ENCODE peak calls at places on chromosomes 2 and 18, in seven cellular contexts. One of them, this sample, is unnamed.
A peak's percentile ranks its signal among the peaks of the same experiment; 100 is the strongest.

GRCh38 chr2:226172314-226172713 is 627.3 kb downstream of the IRS1 start:
- DNase-seq in lung: no peak
- DNase-seq in Peyer's patch: no peak
- DNase-seq in heart right ventricle: no peak
- DNase-seq in brain microvascular endothelial cell: no peak
- DNase-seq in HepG2: no peak
- DNase-seq in endodermal cell: no peak
- DNase-seq in this sample: no peak

GRCh38 chr2:141392517-141393213 is 738.2 kb downstream of the LRP1B start:
- DNase-seq in lung: no peak
- DNase-seq in Peyer's patch: no peak
- DNase-seq in heart right ventricle: no peak
- DNase-seq in brain microvascular endothelial cell: peak; percentile 78
- DNase-seq in HepG2: peak; percentile 42
- DNase-seq in endodermal cell: no peak
- DNase-seq in this sample: peak; percentile 5

GRCh38 chr2:240604291-240604938 is 17.9 kb downstream of the CAPN10 start:
- DNase-seq in lung: peak; percentile 85
- DNase-seq in Peyer's patch: no peak
- DNase-seq in heart right ventricle: peak; percentile 79
- DNase-seq in brain microvascular endothelial cell: peak; percentile 31
- DNase-seq in HepG2: peak; percentile 96
- DNase-seq in endodermal cell: peak; percentile 89
- DNase-seq in this sample: peak; percentile 61

GRCh38 chr2:241560883-241561474 is 2.4 kb downstream of the BOK start:
- DNase-seq in lung: no peak
- DNase-seq in Peyer's patch: no peak
- DNase-seq in heart right ventricle: no peak
- DNase-seq in brain microvascular endothelial cell: peak; percentile 23
- DNase-seq in HepG2: no peak
- DNase-seq in endodermal cell: peak; percentile 49
- DNase-seq in this sample: no peak

GRCh38 chr2:46849741-46850474 is 65.7 kb downstream of the MCFD2 start:
- DNase-seq in lung: peak; percentile 48
- DNase-seq in Peyer's patch: no peak
- DNase-seq in heart right ventricle: peak; percentile 69
- DNase-seq in brain microvascular endothelial cell: peak; percentile 95
- DNase-seq in HepG2: no peak
- DNase-seq in endodermal cell: no peak
- DNase-seq in this sample: peak; percentile 98

GRCh38 chr2:142777742-142778141 is 99.7 kb upstream of the KYNU start:
- DNase-seq in lung: no peak
- DNase-seq in Peyer's patch: no peak
- DNase-seq in heart right ventricle: no peak
- DNase-seq in brain microvascular endothelial cell: no peak
- DNase-seq in HepG2: no peak
- DNase-seq in endodermal cell: peak; percentile 52
- DNase-seq in this sample: no peak

GRCh38 chr2:171409436-171409971 is 24.3 kb downstream of the METTL8 start:
- DNase-seq in lung: no peak
- DNase-seq in Peyer's patch: no peak
- DNase-seq in heart right ventricle: no peak
- DNase-seq in brain microvascular endothelial cell: no peak
- DNase-seq in HepG2: no peak
- DNase-seq in endodermal cell: peak; percentile 70
- DNase-seq in this sample: no peak

GRCh38 chr18:13811993-13812392 is 12.0 kb upstream of the MC5R start:
- DNase-seq in lung: no peak
- DNase-seq in Peyer's patch: no peak
- DNase-seq in heart right ventricle: no peak
- DNase-seq in brain microvascular endothelial cell: no peak
- DNase-seq in HepG2: peak; percentile 10
- DNase-seq in endodermal cell: peak; percentile 67
- DNase-seq in this sample: no peak

GRCh38 chr2:20574930-20575329 is 76.0 kb downstream of the HS1BP3 start:
- DNase-seq in lung: no peak
- DNase-seq in Peyer's patch: no peak
- DNase-seq in heart right ventricle: no peak
- DNase-seq in brain microvascular endothelial cell: no peak
- DNase-seq in HepG2: no peak
- DNase-seq in endodermal cell: no peak
- DNase-seq in this sample: no peak

GRCh38 chr18:7754725-7755181 is 187.6 kb downstream of the PTPRM start:
- DNase-seq in lung: no peak
- DNase-seq in Peyer's patch: no peak
- DNase-seq in heart right ventricle: peak; percentile 21
- DNase-seq in brain microvascular endothelial cell: peak; percentile 30
- DNase-seq in HepG2: peak; percentile 94
- DNase-seq in endodermal cell: peak; percentile 49
- DNase-seq in this sample: no peak

GRCh38 chr2:65231892-65232477 is 4.4 kb downstream of the ACTR2 start:
- DNase-seq in lung: no peak
- DNase-seq in Peyer's patch: no peak
- DNase-seq in heart right ventricle: no peak
- DNase-seq in brain microvascular endothelial cell: peak; percentile 76
- DNase-seq in HepG2: no peak
- DNase-seq in endodermal cell: no peak
- DNase-seq in this sample: peak; percentile 62

GRCh38 chr2:191041418-191042161 is 27.6 kb upstream of the STAT1 start:
- DNase-seq in lung: peak; percentile 69
- DNase-seq in Peyer's patch: no peak
- DNase-seq in heart right ventricle: no peak
- DNase-seq in brain microvascular endothelial cell: peak; percentile 24
- DNase-seq in HepG2: peak; percentile 86
- DNase-seq in endodermal cell: peak; percentile 86
- DNase-seq in this sample: peak; percentile 77

GRCh38 chr2:99865818-99866676 is 276.3 kb downstream of the AFF3 start:
- DNase-seq in lung: no peak
- DNase-seq in Peyer's patch: no peak
- DNase-seq in heart right ventricle: no peak
- DNase-seq in brain microvascular endothelial cell: peak; percentile 86
- DNase-seq in HepG2: no peak
- DNase-seq in endodermal cell: no peak
- DNase-seq in this sample: peak; percentile 49

GRCh38 chr2:29502452-29502851 is 387.2 kb downstream of the CLIP4 start:
- DNase-seq in lung: no peak
- DNase-seq in Peyer's patch: no peak
- DNase-seq in heart right ventricle: no peak
- DNase-seq in brain microvascular endothelial cell: no peak
- DNase-seq in HepG2: no peak
- DNase-seq in endodermal cell: no peak
- DNase-seq in this sample: peak; percentile 50

GRCh38 chr2:196291873-196292800 is 120.8 kb upstream of the STK17B start:
- DNase-seq in lung: peak; percentile 65
- DNase-seq in Peyer's patch: peak; percentile 36
- DNase-seq in heart right ventricle: no peak
- DNase-seq in brain microvascular endothelial cell: no peak
- DNase-seq in HepG2: peak; percentile 12
- DNase-seq in endodermal cell: no peak
- DNase-seq in this sample: no peak

GRCh38 chr2:191360918-191361317 is 115.7 kb downstream of the MYO1B start:
- DNase-seq in lung: no peak
- DNase-seq in Peyer's patch: no peak
- DNase-seq in heart right ventricle: no peak
- DNase-seq in brain microvascular endothelial cell: no peak
- DNase-seq in HepG2: no peak
- DNase-seq in endodermal cell: no peak
- DNase-seq in this sample: no peak

GRCh38 chr18:32750328-32750727 is 22.5 kb downstream of the KLHL14 start:
- DNase-seq in lung: no peak
- DNase-seq in Peyer's patch: no peak
- DNase-seq in heart right ventricle: no peak
- DNase-seq in brain microvascular endothelial cell: no peak
- DNase-seq in HepG2: no peak
- DNase-seq in endodermal cell: no peak
- DNase-seq in this sample: no peak

GRCh38 chr2:179440642-179441251 is 176.1 kb upstream of the SESTD1 start:
- DNase-seq in lung: no peak
- DNase-seq in Peyer's patch: no peak
- DNase-seq in heart right ventricle: no peak
- DNase-seq in brain microvascular endothelial cell: no peak
- DNase-seq in HepG2: peak; percentile 34
- DNase-seq in endodermal cell: no peak
- DNase-seq in this sample: peak; percentile 60

GRCh38 chr2:207133862-207134519 is 31.8 kb downstream of the KLF7 start:
- DNase-seq in lung: peak; percentile 76
- DNase-seq in Peyer's patch: no peak
- DNase-seq in heart right ventricle: peak; percentile 56
- DNase-seq in brain microvascular endothelial cell: peak; percentile 73
- DNase-seq in HepG2: no peak
- DNase-seq in endodermal cell: no peak
- DNase-seq in this sample: peak; percentile 99

GRCh38 chr2:235508371-235509160 is 14.7 kb downstream of the AGAP1 start:
- DNase-seq in lung: no peak
- DNase-seq in Peyer's patch: no peak
- DNase-seq in heart right ventricle: no peak
- DNase-seq in brain microvascular endothelial cell: no peak
- DNase-seq in HepG2: no peak
- DNase-seq in endodermal cell: peak; percentile 30
- DNase-seq in this sample: no peak

GRCh38 chr2:240236217-240237111 is 96.0 kb upstream of the OTOS start:
- DNase-seq in lung: no peak
- DNase-seq in Peyer's patch: no peak
- DNase-seq in heart right ventricle: peak; percentile 81
- DNase-seq in brain microvascular endothelial cell: no peak
- DNase-seq in HepG2: no peak
- DNase-seq in endodermal cell: peak; percentile 66
- DNase-seq in this sample: no peak

GRCh38 chr2:3264010-3264744 is 113.4 kb downstream of the EIPR1 start:
- DNase-seq in lung: no peak
- DNase-seq in Peyer's patch: peak; percentile 13
- DNase-seq in heart right ventricle: no peak
- DNase-seq in brain microvascular endothelial cell: no peak
- DNase-seq in HepG2: no peak
- DNase-seq in endodermal cell: no peak
- DNase-seq in this sample: no peak

GRCh38 chr2:205129531-205129930 is 552.8 kb upstream of the NRP2 start:
- DNase-seq in lung: no peak
- DNase-seq in Peyer's patch: no peak
- DNase-seq in heart right ventricle: no peak
- DNase-seq in brain microvascular endothelial cell: no peak
- DNase-seq in HepG2: no peak
- DNase-seq in endodermal cell: no peak
- DNase-seq in this sample: no peak

GRCh38 chr2:29920631-29921559 is 491 bp downstream of the ALK start:
- DNase-seq in lung: no peak
- DNase-seq in Peyer's patch: no peak
- DNase-seq in heart right ventricle: no peak
- DNase-seq in brain microvascular endothelial cell: no peak
- DNase-seq in HepG2: no peak
- DNase-seq in endodermal cell: peak; percentile 79
- DNase-seq in this sample: no peak

DNA sequence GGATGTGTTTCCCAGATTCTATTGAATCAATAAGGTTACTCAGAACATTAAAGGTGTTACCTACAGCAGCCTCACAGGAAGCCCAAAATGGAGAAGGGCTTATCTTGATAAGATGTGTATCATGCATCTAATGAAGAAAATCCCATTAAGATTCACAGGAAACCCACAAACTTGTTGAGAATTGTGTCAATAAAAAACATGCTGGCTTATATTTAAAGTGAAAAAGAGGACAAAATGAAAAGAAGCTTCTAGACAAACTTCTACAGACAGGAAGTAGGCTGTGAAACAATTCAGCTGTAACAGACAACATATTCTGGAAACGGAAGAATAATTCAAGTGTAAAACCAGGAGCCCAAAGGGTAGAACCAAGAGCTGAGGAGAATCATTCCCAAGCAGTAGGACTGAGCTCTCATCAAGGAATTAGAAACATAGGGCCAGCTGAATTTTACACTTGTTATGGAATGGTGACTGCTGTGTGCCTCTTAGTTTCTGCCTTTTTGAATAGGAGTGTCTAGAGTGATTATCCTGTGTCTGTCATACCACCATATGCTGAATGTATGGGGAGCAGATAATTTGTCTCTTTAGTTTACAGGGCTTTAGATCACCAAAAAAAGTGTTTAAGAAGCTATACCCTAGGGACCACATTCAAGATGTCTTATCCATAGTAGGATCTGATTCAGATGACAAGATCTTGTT is 9.6 kb downstream of the IMMT start:
- DNase-seq in lung: no peak
- DNase-seq in Peyer's patch: no peak
- DNase-seq in heart right ventricle: no peak
- DNase-seq in brain microvascular endothelial cell: no peak
- DNase-seq in HepG2: no peak
- DNase-seq in endodermal cell: no peak
- DNase-seq in this sample: no peak
- H3K4me3 ChIP-seq in lung: no peak overlapping the region
- H3K4me3 ChIP-seq in Peyer's patch: no peak overlapping the region
- H3K4me3 ChIP-seq in heart right ventricle: no peak overlapping the region
- H3K4me3 ChIP-seq in brain microvascular endothelial cell: no peak overlapping the region
- H3K4me3 ChIP-seq in HepG2: no peak overlapping the region
- H3K4me3 ChIP-seq in endodermal cell: no peak overlapping the region
- H3K4me3 ChIP-seq in this sample: no peak overlapping the region

GRCh38 chr2:149585317-149585885 is 2.2 kb downstream of the MMADHC start:
- DNase-seq in lung: no peak
- DNase-seq in Peyer's patch: no peak
- DNase-seq in heart right ventricle: no peak
- DNase-seq in brain microvascular endothelial cell: no peak
- DNase-seq in HepG2: peak; percentile 32
- DNase-seq in endodermal cell: no peak
- DNase-seq in this sample: no peak
- H3K4me3 ChIP-seq in lung: no peak overlapping the region
- H3K4me3 ChIP-seq in Peyer's patch: no peak overlapping the region
- H3K4me3 ChIP-seq in heart right ventricle: peak overlapping the region; percentile 9
- H3K4me3 ChIP-seq in brain microvascular endothelial cell: peak overlapping the region; percentile 18
- H3K4me3 ChIP-seq in HepG2: peak overlapping the region; percentile 83
- H3K4me3 ChIP-seq in endodermal cell: peak overlapping the region; percentile 99
- H3K4me3 ChIP-seq in this sample: no peak overlapping the region

DNA sequence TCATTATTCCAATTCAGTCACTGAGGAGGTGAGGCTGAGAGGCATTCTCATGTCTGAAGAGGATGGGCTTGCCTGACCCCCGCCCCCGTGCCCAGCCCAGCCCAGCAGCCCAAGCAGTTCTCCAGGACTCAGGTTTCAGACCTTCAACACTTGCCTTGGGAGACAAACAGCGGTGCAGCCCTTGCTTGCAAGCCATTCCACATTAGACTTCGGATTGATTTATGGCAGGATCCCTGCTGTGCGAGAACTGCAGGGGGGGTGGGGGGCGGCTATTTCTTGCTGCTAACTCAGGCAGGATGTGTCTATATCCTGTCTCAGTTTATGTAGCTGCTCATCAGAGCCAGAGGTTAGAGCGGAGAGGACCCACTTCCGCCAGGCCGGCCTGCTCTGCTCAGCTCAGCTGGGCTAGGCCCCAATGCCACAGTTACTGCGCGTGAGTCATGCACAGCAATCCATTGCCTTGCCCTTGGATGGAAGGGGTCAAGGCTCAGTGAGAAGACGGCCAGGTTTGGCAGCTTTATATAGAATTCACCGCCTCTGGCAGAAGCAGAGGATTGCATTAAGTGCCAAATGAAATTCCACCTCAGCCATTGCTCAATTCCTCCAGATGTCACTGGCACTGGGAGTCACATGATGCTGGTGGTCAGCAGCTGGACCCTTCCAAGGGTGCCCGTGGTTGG is 1.8 kb downstream of the GYPC start:
- DNase-seq in lung: peak; percentile 78
- DNase-seq in Peyer's patch: peak; percentile 84
- DNase-seq in heart right ventricle: peak; percentile 83
- DNase-seq in brain microvascular endothelial cell: peak; percentile 95
- DNase-seq in HepG2: no peak
- DNase-seq in endodermal cell: peak; percentile 88
- DNase-seq in this sample: peak; percentile 99
- H3K4me3 ChIP-seq in lung: peak overlapping the region; percentile 26
- H3K4me3 ChIP-seq in Peyer's patch: peak overlapping the region; percentile 64
- H3K4me3 ChIP-seq in heart right ventricle: peak overlapping the region; percentile 70
- H3K4me3 ChIP-seq in brain microvascular endothelial cell: peak overlapping the region; percentile 89
- H3K4me3 ChIP-seq in HepG2: no peak overlapping the region
- H3K4me3 ChIP-seq in endodermal cell: peak overlapping the region; percentile 75
- H3K4me3 ChIP-seq in this sample: peak overlapping the region; percentile 76

GRCh38 chr18:12031181-12031580 is 49.9 kb downstream of the IMPA2 start:
- DNase-seq in lung: no peak
- DNase-seq in Peyer's patch: no peak
- DNase-seq in heart right ventricle: no peak
- DNase-seq in brain microvascular endothelial cell: no peak
- DNase-seq in HepG2: no peak
- DNase-seq in endodermal cell: no peak
- DNase-seq in this sample: no peak
- H3K4me3 ChIP-seq in lung: no peak overlapping the region
- H3K4me3 ChIP-seq in Peyer's patch: no peak overlapping the region
- H3K4me3 ChIP-seq in heart right ventricle: no peak overlapping the region
- H3K4me3 ChIP-seq in brain microvascular endothelial cell: no peak overlapping the region
- H3K4me3 ChIP-seq in HepG2: no peak overlapping the region
- H3K4me3 ChIP-seq in endodermal cell: no peak overlapping the region
- H3K4me3 ChIP-seq in this sample: no peak overlapping the region